ENCODE peak calls at places on chromosomes 5 and 9, in seven cellular contexts. F is OCI-LY7; A is adrenal gland; U is adipocyte; Y is dorsolateral prefrontal cortex; G is brain microvascular endothelial cell; B is CD8-positive, alpha-beta memory T cell. X is an unnamed sample.

GRCh38 chr5:53607896-53608295 is 47.5 kb downstream of the NDUFS4 start:
- DNase-seq in F (no peak), A (no peak), U (peak; percentile 33), Y (no peak), G (peak; percentile 28), B (no peak), X (peak; percentile 67)

GRCh38 chr5:139395844-139396640 is 1.1 kb upstream of the PROB1 start:
- DNase-seq in F (no peak), A (peak; percentile 89), U (no peak), Y (no peak), G (no peak), B (no peak), X (no peak)

GRCh38 chr9:37329576-37329975 is 92.9 kb upstream of the GRHPR start:
- DNase-seq in F (peak; percentile 88), A (no peak), U (peak; percentile 40), Y (no peak), G (peak; percentile 15), B (no peak), X (no peak)

GRCh38 chr9:75457474-75458011 is 369.2 kb downstream of the OSTF1 start:
- DNase-seq in F (no peak), A (no peak), U (no peak), Y (no peak), G (no peak), B (no peak), X (no peak)

GRCh38 chr5:126122942-126123341 is 300.3 kb upstream of the GRAMD2B start:
- DNase-seq in F (no peak), A (no peak), U (no peak), Y (no peak), G (no peak), B (no peak), X (no peak)

GRCh38 chr5:39419830-39420229 is 5.0 kb downstream of the DAB2 start:
- DNase-seq in F (no peak), A (no peak), U (no peak), Y (no peak), G (no peak), B (no peak), X (no peak)

GRCh38 chr5:149940077-149940574 is 4.5 kb downstream of the PDE6A start:
- DNase-seq in F (no peak), A (peak; percentile 27), U (peak; percentile 12), Y (no peak), G (no peak), B (no peak), X (no peak)

GRCh38 chr9:18256574-18256973 is 217.4 kb upstream of the ADAMTSL1 start:
- DNase-seq in F (no peak), A (no peak), U (no peak), Y (no peak), G (peak; percentile 86), B (no peak), X (no peak)

GRCh38 chr5:112923148-112923917 is 1.3 kb upstream of the REEP5 start:
- DNase-seq in F (peak; percentile 71), A (no peak), U (no peak), Y (no peak), G (no peak), B (peak; percentile 74), X (no peak)

GRCh38 chr5:965604-966344 is 42.8 kb upstream of the NKD2 start:
- DNase-seq in F (no peak), A (no peak), U (no peak), Y (no peak), G (no peak), B (no peak), X (no peak)

GRCh38 chr9:95808001-95808400 is 67.5 kb upstream of the ERCC6L2 start:
- DNase-seq in F (no peak), A (no peak), U (peak; percentile 71), Y (no peak), G (no peak), B (no peak), X (peak; percentile 34)

GRCh38 chr9:33163433-33164137 is 3.6 kb downstream of the B4GALT1 start:
- DNase-seq in F (no peak), A (peak; percentile 56), U (no peak), Y (no peak), G (no peak), B (no peak), X (no peak)

GRCh38 chr9:33162721-33163311 is 4.3 kb downstream of the B4GALT1 start:
- DNase-seq in F (no peak), A (no peak), U (peak; percentile 94), Y (no peak), G (no peak), B (no peak), X (no peak)

GRCh38 chr9:33165263-33166151 is 1.6 kb downstream of the B4GALT1 start:
- DNase-seq in F (peak; percentile 77), A (peak; percentile 71), U (peak; percentile 91), Y (no peak), G (peak; percentile 56), B (peak; percentile 47), X (peak; percentile 44)

GRCh38 chr9:33166263-33167083 is 663 bp downstream of the B4GALT1 start:
- DNase-seq in F (peak; percentile 35), A (peak; percentile 49), U (peak; percentile 67), Y (no peak), G (no peak), B (no peak), X (no peak)

DNA sequence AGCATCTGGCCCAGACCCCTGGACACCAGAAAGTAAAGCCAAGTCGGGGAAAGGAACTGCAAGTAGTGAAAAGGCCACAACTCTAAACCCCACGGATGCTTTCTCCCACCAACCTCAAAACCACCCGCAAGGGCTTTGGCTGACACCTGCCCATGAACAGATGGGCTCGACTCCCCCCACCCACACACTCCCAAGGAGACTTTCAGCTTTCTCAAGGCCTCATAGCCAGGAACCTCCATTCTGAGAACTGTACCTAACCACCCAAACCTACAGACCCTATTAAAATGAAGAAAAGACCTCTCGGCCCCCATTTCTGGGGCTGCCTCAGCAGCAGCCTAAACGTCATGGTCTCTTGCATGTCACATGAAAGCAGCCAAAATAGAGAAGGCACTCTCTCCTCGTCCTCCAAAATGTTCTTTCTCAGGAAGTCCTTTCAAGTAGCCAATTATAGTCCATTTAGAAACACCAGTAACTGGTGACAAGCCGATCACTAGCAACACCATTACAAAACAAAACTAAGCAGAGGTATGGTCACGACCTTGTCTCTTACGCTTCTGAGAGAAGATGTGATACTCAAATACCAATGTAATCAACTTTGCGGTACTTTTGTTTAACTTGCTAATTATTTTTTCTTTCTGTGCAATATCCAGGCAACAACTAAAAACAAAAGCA is 2.9 kb downstream of the B4GALT1 start:
- DNase-seq in F (peak; percentile 40), A (no peak), U (no peak), Y (no peak), G (no peak), B (peak; percentile 53), X (no peak)
- H3K4me3 ChIP-seq in F (peak overlapping the region; percentile 93), A (no peak overlapping the region), U (peak overlapping the region; percentile 89), Y (peak overlapping the region; percentile 75), G (no peak overlapping the region), B (peak overlapping the region; percentile 65), X (peak overlapping the region; percentile 95)

GRCh38 chr9:137076636-137077009 is 694 bp upstream of the UAP1L1 start:
- DNase-seq in F (no peak), A (no peak), U (no peak), Y (no peak), G (no peak), B (no peak), X (no peak)
- H3K4me3 ChIP-seq in F (peak overlapping the region; percentile 72), A (no peak overlapping the region), U (peak overlapping the region; percentile 27), Y (peak overlapping the region; percentile 79), G (peak overlapping the region; percentile 70), B (no peak overlapping the region), X (peak overlapping the region; percentile 56)

GRCh38 chr5:135395451-135395850 is 3.6 kb downstream of the MACROH2A1 start:
- DNase-seq in F (no peak), A (no peak), U (no peak), Y (no peak), G (no peak), B (no peak), X (no peak)
- H3K4me3 ChIP-seq in F (no peak overlapping the region), A (no peak overlapping the region), U (no peak overlapping the region), Y (no peak overlapping the region), G (no peak overlapping the region), B (no peak overlapping the region), X (no peak overlapping the region)

DNA sequence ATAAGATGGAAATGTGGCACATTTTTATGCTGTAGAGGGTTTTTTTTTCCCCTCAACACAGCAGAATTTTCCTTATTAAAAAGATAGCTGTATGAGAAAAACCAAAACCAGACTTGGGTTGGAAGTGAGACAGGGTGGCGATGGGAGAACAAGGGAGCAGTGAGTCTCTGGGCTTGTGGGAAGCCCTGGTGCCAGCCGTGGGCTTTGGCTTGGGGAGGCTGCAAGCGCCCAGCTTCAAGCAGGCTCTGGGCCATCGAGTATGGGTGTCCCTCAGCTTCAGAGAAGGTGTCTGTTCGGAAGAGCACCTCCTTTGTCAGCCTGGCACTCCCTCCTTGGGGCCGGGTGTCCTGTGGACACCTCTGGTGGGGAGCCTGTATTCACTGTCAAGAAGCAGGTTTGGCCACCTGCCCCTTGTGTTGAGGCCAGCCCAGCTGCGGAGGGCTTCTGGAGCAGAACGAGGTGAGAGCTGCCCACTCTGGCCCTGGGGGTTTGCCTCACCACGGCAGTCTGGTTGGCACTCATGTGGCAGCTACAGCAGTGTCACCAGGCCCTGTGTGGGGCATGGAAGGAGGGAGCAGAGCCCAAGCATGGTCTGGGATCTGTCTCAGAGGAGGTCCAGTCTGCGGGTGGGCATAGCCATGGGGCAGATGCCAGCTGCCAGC is 37.6 kb upstream of the ANGPTL2 start:
- DNase-seq in F (no peak), A (no peak), U (no peak), Y (no peak), G (no peak), B (no peak), X (no peak)
- H3K4me3 ChIP-seq in F (no peak overlapping the region), A (no peak overlapping the region), U (no peak overlapping the region), Y (no peak overlapping the region), G (no peak overlapping the region), B (no peak overlapping the region), X (no peak overlapping the region)